ENCODE peak calls at places on chromosomes 13 and 19, in six cellular contexts. S, U, Z, C, B and O are unnamed samples.
A peak's percentile ranks its signal among the peaks of the same experiment; 100 is the strongest.

GRCh38 chr13:31038834-31039552 is 106.5 kb downstream of the TEX26 start:
- DNase-seq in B (no peak), Z (no peak), C (no peak), U (no peak), S (no peak), O (no peak)

GRCh38 chr19:11405846-11406643 is 13.1 kb downstream of the RGL3 start:
- DNase-seq in Z (peak; percentile 75), C (peak; percentile 78), U (peak; percentile 46), S (no peak), B (no peak), O (no peak)

GRCh38 chr19:47651691-47652090 is 42.8 kb downstream of the BICRA start:
- DNase-seq in Z (no peak), C (no peak), U (no peak), S (no peak), B (no peak), O (no peak)

GRCh38 chr19:32630338-32630737 is 44.6 kb downstream of the ANKRD27 start:
- DNase-seq in S (no peak), C (no peak), B (no peak), U (no peak), Z (no peak), O (no peak)

GRCh38 chr19:30590596-30591229 is 218.5 kb downstream of the ZNF536 start:
- DNase-seq in S (no peak), U (no peak), Z (no peak), B (no peak), C (no peak), O (no peak)

GRCh38 chr13:80239571-80240255 is 101.2 kb downstream of the SPRY2 start:
- DNase-seq in C (no peak), Z (no peak), B (no peak), S (no peak), U (no peak), O (no peak)

GRCh38 chr13:80585531-80585930 is 244.6 kb upstream of the SPRY2 start:
- DNase-seq in U (no peak), Z (no peak), C (no peak), S (no peak), B (no peak), O (no peak)

GRCh38 chr13:91805605-91806004 is 407.2 kb downstream of the GPC5 start:
- DNase-seq in U (no peak), C (no peak), Z (no peak), B (no peak), S (no peak), O (no peak)

GRCh38 chr19:50817941-50818858 is 5.4 kb downstream of the KLK1 start:
- DNase-seq in U (peak; percentile 92), Z (no peak), S (no peak), C (peak; percentile 83), B (no peak), O (no peak)

GRCh38 chr13:65744761-65745160 is 1485.4 kb downstream of the PCDH9 start:
- DNase-seq in B (no peak), U (no peak), C (no peak), Z (no peak), S (no peak), O (no peak)

GRCh38 chr13:86870388-86870966 is 800.7 kb upstream of the SLITRK5 start:
- DNase-seq in C (no peak), U (peak; percentile 11), Z (no peak), S (no peak), B (no peak), O (no peak)

GRCh38 chr13:105982219-105982618 is 553.2 kb downstream of the EFNB2 start:
- DNase-seq in B (no peak), Z (no peak), C (peak; percentile 13), S (no peak), U (peak; percentile 40), O (no peak)

GRCh38 chr19:7840629-7841028 is 10.6 kb downstream of the EVI5L start:
- DNase-seq in S (no peak), U (no peak), C (no peak), B (no peak), Z (no peak), O (no peak)

GRCh38 chr13:109628251-109628699 is 158.1 kb downstream of the IRS2 start:
- DNase-seq in U (no peak), B (no peak), C (no peak), S (no peak), Z (no peak), O (no peak)

GRCh38 chr19:32339988-32340874 is 5.2 kb upstream of the ZNF507 start:
- DNase-seq in C (peak; percentile 77), Z (peak; percentile 92), S (peak; percentile 31), B (no peak), U (peak; percentile 68), O (peak; percentile 56)

GRCh38 chr19:43624933-43625332 is 5.5 kb upstream of the ZNF428 start:
- DNase-seq in B (no peak), C (peak; percentile 83), Z (no peak), U (peak; percentile 86), S (peak; percentile 82), O (peak; percentile 75)

GRCh38 chr13:90757127-90757680 is 590.3 kb upstream of the MIR17HG start:
- DNase-seq in Z (no peak), B (no peak), U (no peak), C (no peak), S (no peak), O (no peak)

GRCh38 chr19:57269515-57270250 is 10.6 kb upstream of the ZNF460 start:
- DNase-seq in U (no peak), B (no peak), Z (no peak), C (no peak), S (no peak), O (no peak)

GRCh38 chr19:3123956-3124355 is 11.9 kb upstream of the GNA15 start:
- DNase-seq in Z (no peak), B (no peak), U (no peak), S (no peak), C (peak; percentile 52), O (no peak)

GRCh38 chr19:27792576-27793127 is 1420.3 kb downstream of the UQCRFS1 start:
- DNase-seq in B (no peak), S (no peak), C (no peak), Z (no peak), U (no peak), O (no peak)

GRCh38 chr13:25180450-25180794 is 8.3 kb upstream of the AMER2 start:
- DNase-seq in C (no peak), U (no peak), B (no peak), Z (no peak), S (no peak), O (no peak)

GRCh38 chr13:110916671-110917142 is 1.8 kb upstream of the ANKRD10 start:
- DNase-seq in Z (no peak), C (no peak), S (no peak), B (no peak), U (no peak), O (no peak)

GRCh38 chr19:9986787-9987281 is 23.5 kb downstream of the COL5A3 start:
- DNase-seq in Z (no peak), C (no peak), S (no peak), B (peak; percentile 55), U (peak; percentile 69), O (no peak)

DNA sequence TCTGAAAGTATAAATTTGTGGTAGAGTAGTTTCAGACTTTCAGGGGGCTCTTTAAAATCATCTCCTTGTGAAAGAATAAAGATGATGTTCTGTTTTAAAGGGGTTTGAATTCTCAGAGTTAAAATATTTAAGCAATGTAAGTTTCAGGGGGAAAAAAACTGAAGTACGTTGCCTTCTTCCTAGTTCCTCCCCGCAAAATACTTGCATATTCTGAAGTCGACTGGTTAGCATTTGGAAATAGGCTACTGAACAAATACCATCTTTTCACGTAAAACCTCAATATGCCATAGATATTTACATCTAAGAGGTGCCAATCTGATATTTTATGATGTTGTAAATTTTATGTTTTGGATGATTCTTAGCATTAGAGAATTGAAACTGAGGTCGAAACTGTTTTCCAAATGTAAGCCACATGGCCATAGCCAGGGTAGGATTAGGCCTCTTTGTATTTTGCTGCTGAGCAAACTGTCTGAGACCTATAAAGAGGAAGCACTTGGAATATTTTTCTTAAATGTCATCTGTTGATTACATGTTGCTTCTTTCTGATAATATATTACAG is 138.3 kb downstream of the FLT1 start:
- DNase-seq in U (no peak), C (no peak), S (no peak), B (no peak), Z (no peak), O (no peak)
- H3K27ac ChIP-seq in U (no peak overlapping the region), C (no peak overlapping the region), S (no peak overlapping the region), B (no peak overlapping the region), Z (no peak overlapping the region), O (no peak overlapping the region)

GRCh38 chr19:15468675-15469512 is 4.5 kb upstream of the RASAL3 start:
- DNase-seq in U (no peak), B (no peak), Z (no peak), S (no peak), C (no peak), O (no peak)
- H3K27me3 ChIP-seq in U (peaks cover 77% of the 10 kb centered on the region), B (no peaks in the 10 kb centered on the region), Z (no peaks in the 10 kb centered on the region), S (no peaks in the 10 kb centered on the region), C (peaks cover 10% of the 10 kb centered on the region), O (no peaks in the 10 kb centered on the region)

DNA sequence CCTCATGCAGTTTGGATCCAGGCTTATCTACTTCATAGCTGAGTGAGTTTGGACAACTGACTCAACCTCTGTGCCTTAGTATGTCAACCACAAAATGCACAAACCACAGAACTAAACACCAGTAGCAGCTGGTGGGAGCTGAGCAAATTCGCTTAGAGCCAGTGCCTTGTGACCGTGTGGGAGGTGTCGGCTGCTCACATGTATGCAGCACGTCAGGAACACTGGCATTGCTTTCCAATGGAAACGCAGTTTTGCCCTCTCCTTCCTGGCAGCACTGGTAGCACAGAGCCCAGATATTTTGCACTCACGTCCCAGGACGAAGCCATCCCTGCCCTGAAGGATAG is 8.3 kb upstream of the NTN5 start:
- DNase-seq in B (no peak), C (no peak), S (no peak), Z (no peak), U (no peak), O (no peak)
- H3K27ac ChIP-seq in B (no peak overlapping the region), C (no peak overlapping the region), S (no peak overlapping the region), Z (no peak overlapping the region), U (no peak overlapping the region), O (no peak overlapping the region)

GRCh38 chr13:36129539-36129938 is 1.6 kb downstream of the DCLK1 start:
- DNase-seq in Z (no peak), B (no peak), U (no peak), S (no peak), C (no peak), O (no peak)
- H3K27me3 ChIP-seq in Z (no peaks in the 10 kb centered on the region), B (no peaks in the 10 kb centered on the region), U (peaks cover 74% of the 10 kb centered on the region), S (peaks cover 5% of the 10 kb centered on the region), C (peaks cover 15% of the 10 kb centered on the region), O (no peaks in the 10 kb centered on the region)

GRCh38 chr13:23496255-23496654 is 62.8 kb upstream of the SACS start:
- DNase-seq in B (no peak), Z (no peak), U (no peak), S (no peak), C (no peak), O (no peak)

GRCh38 chr13:23505007-23505406 is 65.2 kb upstream of the TNFRSF19 start:
- DNase-seq in B (no peak), C (no peak), U (no peak), S (no peak), Z (no peak), O (no peak)

GRCh38 chr13:23504188-23504587 is 66.0 kb upstream of the TNFRSF19 start:
- DNase-seq in U (no peak), B (no peak), Z (no peak), C (no peak), S (no peak), O (no peak)

GRCh38 chr13:23497186-23497585 is 63.7 kb upstream of the SACS start:
- DNase-seq in S (no peak), Z (no peak), U (no peak), B (no peak), C (no peak), O (no peak)

GRCh38 chr13:23500858-23501257 is 67.4 kb upstream of the SACS start:
- DNase-seq in C (no peak), S (no peak), U (no peak), Z (no peak), B (no peak), O (no peak)
- H3K27ac ChIP-seq in C (no peak overlapping the region), S (no peak overlapping the region), U (no peak overlapping the region), Z (no peak overlapping the region), B (no peak overlapping the region), O (no peak overlapping the region)